ENCODE peak calls at places on chromosomes 7 and 10, in ten cellular contexts. M is Peyer's patch; F is NT2/D1; J is neuronal stem cell; X is Panc1; P is fibroblast of lung; Y is effector memory CD4-positive, alpha-beta T cell; D is mesendoderm; Q is colonic mucosa; A is endodermal cell. V is an unnamed sample. For H3K4me1, the result is how much of the 10 kb centered on the place peaks cover.

GRCh38 chr10:32489935-32490334 is 44.0 kb downstream of the CCDC7 start:
- DNase-seq in D (no peak), P (peak), J (no peak), Y (no peak), X (no peak), Q (no peak), M (no peak), F (no peak), A (no peak), V (no peak)

GRCh38 chr10:78578929-78579328 is 489.8 kb upstream of the ZMIZ1 start:
- DNase-seq in A (no peak), D (no peak), F (no peak), Y (no peak), X (no peak), Q (no peak), M (peak), P (peak), J (no peak), V (no peak)

GRCh38 chr10:82622478-82622877 is 747.5 kb downstream of the NRG3 start:
- DNase-seq in A (no peak), P (no peak), D (no peak), Q (no peak), M (no peak), J (no peak), X (no peak), Y (no peak), F (no peak), V (no peak)

GRCh38 chr7:129213828-129214227 is 11.0 kb upstream of the AHCYL2 start:
- DNase-seq in D (peak), A (peak), J (no peak), F (no peak), Q (no peak), Y (no peak), M (no peak), P (no peak), X (no peak), V (no peak)

GRCh38 chr10:107144490-107144889 is 20.0 kb downstream of the SORCS1 start:
- DNase-seq in F (no peak), P (no peak), X (no peak), D (peak), Q (no peak), A (peak), Y (no peak), J (peak), M (no peak), V (no peak)

GRCh38 chr10:126387041-126387908 is 1.0 kb downstream of the ADAM12 start:
- DNase-seq in M (peak), J (peak), Y (peak), P (peak), D (peak), A (peak), X (no peak), F (peak), Q (peak), V (peak)

GRCh38 chr10:129441391-129442009 is 25.5 kb upstream of the MGMT start:
- DNase-seq in M (no peak), A (peak), X (no peak), F (no peak), J (no peak), P (no peak), D (peak), Q (no peak), Y (no peak), V (no peak)

GRCh38 chr10:96440257-96441125 is 73.2 kb downstream of the TLL2 start:
- DNase-seq in M (no peak), X (no peak), Y (no peak), P (no peak), D (no peak), Q (no peak), J (no peak), A (no peak), F (no peak), V (no peak)

DNA sequence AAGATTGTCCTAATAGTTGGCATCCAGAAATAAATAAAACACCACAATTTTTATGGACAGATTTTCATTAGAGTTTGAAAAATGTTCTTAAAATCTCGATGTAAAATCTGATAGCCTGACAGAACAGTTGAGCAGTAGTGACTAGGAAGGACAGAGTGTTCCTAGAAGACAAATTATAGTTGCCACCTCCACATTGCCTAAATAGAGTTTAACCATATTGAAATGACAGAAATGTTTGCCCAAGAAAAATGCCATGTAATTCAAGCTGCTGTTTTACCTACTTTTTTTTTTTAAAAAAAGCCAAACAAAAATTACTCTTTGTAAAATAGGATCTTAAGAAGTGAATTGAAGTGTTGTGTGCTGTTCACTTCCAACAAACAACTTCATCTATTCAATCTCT is 8.9 kb upstream of the HERC4 start:
- DNase-seq in P (no peak), X (no peak), A (no peak), J (no peak), F (no peak), M (no peak), Q (no peak), D (no peak), Y (no peak), V (no peak)
- H3K4me1 ChIP-seq in P (under half), X (half or more), A (under half), J (under half), F (under half), M (under half), Q (under half), D (under half), Y (under half), V (under half)

DNA sequence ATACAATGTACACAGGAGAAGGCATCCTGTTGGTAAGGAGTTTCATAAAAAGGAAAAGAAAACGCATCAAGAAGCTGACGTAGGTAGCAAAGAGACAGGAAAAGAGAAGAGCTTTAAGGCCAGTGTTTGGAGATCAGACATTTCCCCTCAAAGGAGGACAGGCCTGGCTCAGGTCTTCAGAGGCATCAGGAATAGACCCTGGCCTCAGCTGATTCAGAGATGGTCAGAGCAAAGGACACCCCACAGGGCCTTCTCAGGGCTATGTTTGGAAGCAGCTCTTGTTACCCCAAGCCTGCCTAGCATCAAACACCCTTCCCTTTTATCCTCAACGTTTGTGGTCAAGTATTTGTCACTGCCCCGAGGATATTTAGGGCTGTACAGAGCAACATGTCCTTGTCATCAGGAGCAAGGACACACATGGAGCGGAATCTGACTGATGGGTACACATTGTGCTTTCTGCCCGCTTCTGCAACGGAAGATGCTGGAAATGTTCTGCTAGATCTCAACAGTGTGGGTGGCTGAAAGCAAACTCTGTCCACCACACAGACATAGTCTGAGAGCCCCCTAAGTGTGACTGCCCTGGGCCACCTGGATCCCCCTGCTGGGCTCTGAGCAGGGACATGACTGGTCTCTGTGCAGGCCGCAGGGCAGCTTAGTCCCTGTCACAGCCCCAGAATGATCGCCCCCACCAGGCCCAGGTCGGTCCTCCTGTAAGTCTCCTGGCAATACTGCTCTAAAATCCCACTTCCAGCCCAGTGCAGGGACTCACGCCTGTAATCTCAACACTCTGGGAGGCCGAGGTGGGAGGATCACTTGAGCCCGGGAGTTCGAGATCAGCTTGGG is 1.0 kb upstream of the ZDHHC4 start:
- DNase-seq in A (peak), J (no peak), Q (peak), D (peak), M (no peak), X (no peak), Y (no peak), P (no peak), F (no peak), V (peak)
- H3K4me3 ChIP-seq in A (no peak), J (peak), Q (peak), D (no peak), M (peak), X (peak), Y (no peak), P (no peak), F (no peak), V (no peak)

GRCh38 chr7:83693281-83693680 is 44.3 kb upstream of the SEMA3E start:
- DNase-seq in Y (no peak), D (no peak), X (no peak), P (no peak), Q (no peak), F (no peak), M (no peak), A (no peak), J (no peak), V (no peak)
- H3K4me1 ChIP-seq in Y (under half), D (under half), X (under half), P (under half), Q (under half), F (under half), M (under half), A (under half), J (under half), V (under half)

GRCh38 chr10:7411671-7412481 is 1.0 kb upstream of the SFMBT2 start:
- DNase-seq in A (no peak), X (no peak), F (no peak), M (no peak), P (no peak), Q (peak), D (peak), Y (no peak), J (no peak), V (no peak)
- H3K4me3 ChIP-seq in A (peak), X (no peak), F (peak), M (peak), P (no peak), Q (peak), D (no peak), Y (peak), J (no peak), V (no peak)

GRCh38 chr7:47739901-47740300 is 158.0 kb upstream of the TNS3 start:
- DNase-seq in M (no peak), F (no peak), D (no peak), Q (no peak), P (no peak), Y (no peak), A (no peak), X (no peak), J (no peak), V (no peak)

GRCh38 chr7:47741984-47742383 is 160.1 kb upstream of the TNS3 start:
- DNase-seq in Y (no peak), Q (no peak), D (no peak), J (no peak), P (no peak), M (no peak), X (no peak), F (no peak), A (no peak), V (no peak)

GRCh38 chr7:47738563-47739166 is 156.8 kb upstream of the TNS3 start:
- DNase-seq in A (no peak), Q (no peak), P (no peak), M (no peak), X (no peak), J (no peak), D (no peak), Y (no peak), F (no peak), V (no peak)

GRCh38 chr7:47737606-47738005 is 155.7 kb upstream of the TNS3 start:
- DNase-seq in P (no peak), J (no peak), Y (no peak), A (no peak), F (no peak), D (no peak), Q (no peak), X (no peak), M (no peak), V (no peak)

GRCh38 chr7:47739301-47739870 is 157.5 kb upstream of the TNS3 start:
- DNase-seq in A (no peak), X (no peak), D (no peak), P (no peak), M (no peak), Q (no peak), F (no peak), J (no peak), Y (no peak), V (no peak)
- H3K4me1 ChIP-seq in A (under half), X (under half), D (under half), P (under half), M (under half), Q (under half), F (under half), J (under half), Y (under half), V (under half)

GRCh38 chr7:27163776-27164380 is 1.5 kb downstream of the HOXA9 start:
- DNase-seq in Y (no peak), F (no peak), Q (no peak), D (no peak), A (no peak), M (no peak), P (no peak), X (no peak), J (no peak), V (no peak)
- H3K4me3 ChIP-seq in Y (no peak), F (peak), Q (peak), D (no peak), A (no peak), M (peak), P (no peak), X (peak), J (no peak), V (peak)

DNA sequence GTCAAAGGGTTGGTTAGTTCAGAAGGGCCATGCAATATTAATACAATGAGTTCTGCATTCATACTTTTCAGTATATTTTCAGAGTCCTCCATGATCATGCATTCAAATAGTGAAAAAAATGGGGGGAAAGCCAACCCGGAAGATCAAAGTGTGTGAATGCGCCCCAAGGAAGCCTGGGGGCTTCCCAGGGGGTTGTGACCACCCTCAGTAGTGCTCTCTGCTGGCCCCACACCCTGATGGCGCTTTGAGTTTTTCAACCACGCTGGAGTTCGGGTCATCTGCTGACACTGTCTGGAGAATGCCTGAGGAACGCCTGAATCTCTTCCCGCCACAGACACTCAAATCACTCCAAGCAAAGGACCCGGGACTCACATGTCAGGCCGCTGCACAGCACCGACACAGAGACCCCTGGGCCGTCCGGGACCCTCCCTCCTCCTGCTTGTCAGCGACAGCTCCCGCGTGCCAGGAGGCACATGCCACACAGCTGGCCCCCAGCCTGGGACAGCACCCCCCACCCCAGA is 1.0 kb downstream of the TNS3 start:
- DNase-seq in M (no peak), D (peak), A (peak), Y (no peak), Q (no peak), P (no peak), J (no peak), X (no peak), F (no peak), V (peak)
- H3K4me1 ChIP-seq in M (half or more), D (under half), A (under half), Y (under half), Q (under half), P (under half), J (under half), X (half or more), F (under half), V (under half)

GRCh38 chr10:49609283-49610014 is 661 bp upstream of the SLC18A3 start:
- DNase-seq in Q (no peak), M (peak), A (peak), X (no peak), P (no peak), Y (no peak), F (no peak), J (no peak), D (no peak), V (no peak)
- H3K4me3 ChIP-seq in Q (no peak), M (no peak), A (no peak), X (peak), P (no peak), Y (no peak), F (peak), J (peak), D (peak), V (no peak)

GRCh38 chr7:2644514-2645273 is 12.9 kb downstream of the TTYH3 start:
- DNase-seq in P (no peak), A (peak), Q (no peak), D (no peak), X (no peak), F (no peak), J (no peak), Y (no peak), M (no peak), V (peak)

GRCh38 chr7:2646336-2646679 is 14.5 kb downstream of the TTYH3 start:
- DNase-seq in X (no peak), F (no peak), P (no peak), M (no peak), J (no peak), Q (no peak), A (no peak), Y (no peak), D (no peak), V (no peak)

GRCh38 chr7:2646680-2647571 is 15.1 kb downstream of the TTYH3 start:
- DNase-seq in A (peak), J (no peak), D (peak), M (no peak), P (no peak), X (no peak), F (no peak), Y (no peak), Q (no peak), V (no peak)

GRCh38 chr7:2643386-2644229 is 11.8 kb downstream of the TTYH3 start:
- DNase-seq in A (peak), X (no peak), P (no peak), Y (no peak), M (no peak), J (no peak), D (peak), F (no peak), Q (no peak), V (peak)

GRCh38 chr7:2645274-2645868 is 13.6 kb downstream of the TTYH3 start:
- DNase-seq in J (no peak), A (peak), D (peak), X (no peak), P (no peak), F (peak), Q (no peak), M (peak), Y (no peak), V (no peak)
- H3K4me1 ChIP-seq in J (under half), A (under half), D (under half), X (half or more), P (under half), F (under half), Q (under half), M (under half), Y (under half), V (under half)

GRCh38 chr7:134886353-134887057 is 99.8 kb upstream of the AGBL3 start:
- DNase-seq in A (no peak), F (no peak), Y (no peak), M (no peak), D (peak), J (no peak), Q (no peak), X (no peak), P (peak), V (no peak)
- H3K4me3 ChIP-seq in A (peak), F (no peak), Y (no peak), M (no peak), D (no peak), J (no peak), Q (no peak), X (no peak), P (no peak), V (no peak)

V was measured in mucosa of descending colon.